ENCODE peak calls at places on chromosomes 4 and X, in four cellular contexts. N is mucosa of descending colon; C is CD4-positive, alpha-beta memory T cell; Q is OCI-LY7. B is an unnamed sample.

GRCh38 chr4:121479801-121480200 is 99.0 kb upstream of the QRFPR start:
- DNase-seq in Q (no peak), C (no peak), N (no peak), B (no peak)

GRCh38 chr4:152735918-152736305 is 43.6 kb downstream of the TIGD4 start:
- DNase-seq in C (no peak), N (no peak), Q (no peak), B (no peak)

GRCh38 chr4:77852892-77853495 is 9.6 kb upstream of the MRPL1 start:
- DNase-seq in C (peak; percentile 76), Q (peak; percentile 48), N (no peak), B (peak; percentile 61)

GRCh38 chrX:95950679-95951078 is 734.0 kb upstream of the DIAPH2 start:
- DNase-seq in C (no peak), Q (no peak), N (no peak), B (no peak)

GRCh38 chrX:53594354-53594753 is 92.2 kb downstream of the HUWE1 start:
- DNase-seq in C (no peak), N (no peak), Q (no peak), B (no peak)

GRCh38 chr4:8557151-8558076 is 22.8 kb upstream of the GPR78 start:
- DNase-seq in C (no peak), N (no peak), Q (no peak), B (no peak)

GRCh38 chrX:109760922-109761250 is 27.8 kb upstream of the ACSL4 start:
- DNase-seq in Q (no peak), N (no peak), C (no peak), B (no peak)

GRCh38 chr4:146521543-146522097 is at the start of gene SLC10A7:
- DNase-seq in Q (peak; percentile 88), N (peak; percentile 83), C (peak; percentile 73), B (peak; percentile 44)

GRCh38 chr4:178963646-178964045 is 1521.4 kb upstream of the AGA start:
- DNase-seq in N (no peak), Q (no peak), C (no peak), B (no peak)

GRCh38 chr4:40962551-40963185 is 212.9 kb downstream of the NSUN7 start:
- DNase-seq in Q (no peak), C (no peak), N (no peak), B (no peak)

GRCh38 chrX:65685112-65685511 is 17.7 kb downstream of the MSN start:
- DNase-seq in Q (no peak), C (no peak), N (no peak), B (no peak)

GRCh38 chrX:133335027-133335426 is 80.3 kb downstream of the GPC4 start:
- DNase-seq in Q (peak; percentile 20), N (no peak), C (no peak), B (no peak)

DNA sequence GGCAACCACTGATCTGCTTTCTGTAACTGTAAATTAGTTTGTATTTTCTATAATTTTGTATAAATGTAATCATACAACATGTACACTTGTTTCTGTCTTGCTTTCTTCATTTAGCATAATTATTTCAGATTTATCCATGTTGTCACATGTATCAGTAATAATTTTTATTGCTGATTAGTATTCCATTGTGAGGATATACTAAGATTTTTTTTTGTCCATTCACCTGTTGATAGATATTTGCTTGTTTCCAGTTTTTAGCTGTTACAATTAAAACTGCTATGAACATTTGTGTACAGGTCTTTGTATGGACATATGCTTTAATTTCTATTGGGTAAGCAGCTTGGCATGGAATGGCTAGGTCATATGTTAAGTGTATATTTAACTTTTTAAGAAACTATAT is 33.6 kb downstream of the PTPN13 start:
- DNase-seq in Q (no peak), N (no peak), C (no peak), B (no peak)
- H3K4me1 ChIP-seq in Q (no peaks in the 10 kb centered on the region), N (no peaks in the 10 kb centered on the region), C (no peaks in the 10 kb centered on the region), B (no peaks in the 10 kb centered on the region)

GRCh38 chr4:142473218-142473959 is 372.7 kb downstream of the INPP4B start:
- DNase-seq in Q (no peak), N (no peak), C (no peak), B (no peak)

GRCh38 chr4:142473960-142474338 is 372.2 kb downstream of the INPP4B start:
- DNase-seq in N (no peak), C (no peak), Q (peak; percentile 5), B (no peak)

GRCh38 chr4:142475663-142476062 is 370.4 kb downstream of the INPP4B start:
- DNase-seq in C (no peak), N (no peak), Q (no peak), B (no peak)

GRCh38 chr4:142480244-142480643 is 365.9 kb downstream of the INPP4B start:
- DNase-seq in Q (no peak), N (no peak), C (no peak), B (no peak)

GRCh38 chr4:142474398-142475087 is 371.6 kb downstream of the INPP4B start:
- DNase-seq in C (peak; percentile 13), N (no peak), Q (no peak), B (peak; percentile 1)
- H3K4me1 ChIP-seq in C (peaks cover 23% of the 10 kb centered on the region), N (no peaks in the 10 kb centered on the region), Q (no peaks in the 10 kb centered on the region), B (peaks cover 11% of the 10 kb centered on the region)

DNA sequence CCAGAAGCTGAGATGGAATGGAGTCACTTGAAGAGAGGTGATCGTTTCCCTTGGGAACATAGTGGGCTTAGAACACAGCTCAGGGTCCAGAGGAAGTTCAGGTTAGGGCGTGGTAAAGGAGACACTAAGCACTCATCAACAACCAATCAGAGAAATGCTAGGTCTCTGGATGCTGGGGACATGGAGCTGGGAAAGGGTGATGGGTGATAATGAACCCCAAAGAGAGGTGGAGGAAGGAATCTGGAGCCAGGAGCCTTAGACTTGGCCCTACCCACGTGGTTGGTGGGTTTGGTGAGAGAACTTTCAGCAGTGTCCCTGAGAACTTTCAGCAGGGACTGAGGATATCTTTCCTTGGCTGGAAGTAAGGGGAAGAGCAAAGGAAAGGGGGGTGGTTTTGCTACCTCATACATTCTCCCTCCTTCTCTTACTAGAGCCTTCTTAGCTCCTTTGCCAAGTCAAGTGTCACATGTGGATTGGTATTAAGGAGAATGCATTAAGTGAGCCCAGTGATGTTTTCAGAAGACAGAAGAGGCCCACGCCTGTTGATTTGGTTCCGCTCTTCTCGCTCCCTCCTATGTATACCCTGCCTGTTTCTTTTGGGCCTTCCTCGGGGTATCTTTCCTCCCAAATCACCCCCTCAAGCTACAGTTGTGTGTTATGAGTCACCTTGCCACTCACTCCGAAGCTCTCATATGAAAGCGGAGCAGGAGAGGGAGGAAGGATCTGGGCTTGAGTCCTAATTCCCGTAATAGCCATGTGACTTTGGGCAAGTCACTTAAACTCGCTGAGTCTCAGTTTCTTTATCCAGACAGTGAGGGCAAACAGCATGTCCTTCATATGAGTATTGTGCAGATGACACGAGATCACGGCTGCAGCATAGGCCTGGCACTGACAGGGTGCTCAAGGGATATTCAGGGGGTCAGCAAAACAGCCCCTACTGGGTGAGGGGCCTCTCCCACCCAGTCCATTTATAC is 63.1 kb downstream of the TSC22D3 start:
- DNase-seq in Q (no peak), N (no peak), C (peak; percentile 76), B (peak; percentile 43)
- H3K4me1 ChIP-seq in Q (peaks cover 34% of the 10 kb centered on the region), N (peaks cover 8% of the 10 kb centered on the region), C (peaks cover 70% of the 10 kb centered on the region), B (peaks cover 39% of the 10 kb centered on the region)

DNA sequence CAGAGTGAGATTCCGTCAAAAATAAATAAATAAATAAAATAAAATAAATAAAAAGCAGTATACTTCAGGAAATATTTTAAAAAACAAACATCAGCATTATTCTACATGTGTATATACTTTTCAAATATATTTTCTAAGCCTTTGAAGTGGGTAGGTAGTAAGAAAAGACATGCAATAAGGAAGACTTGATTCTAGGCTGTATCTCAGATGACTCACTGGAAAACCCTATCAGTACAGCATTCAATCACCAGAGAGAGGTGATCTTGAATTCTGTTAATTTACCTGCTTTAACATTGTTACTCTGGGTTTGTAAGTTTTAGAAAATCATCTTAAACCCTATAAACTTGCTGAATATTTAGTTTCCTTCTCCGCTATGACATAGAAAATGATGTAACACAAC is 106.6 kb upstream of the NAP1L5 start:
- DNase-seq in C (no peak), N (no peak), Q (no peak), B (no peak)
- H3K4me1 ChIP-seq in C (no peaks in the 10 kb centered on the region), N (peaks cover 28% of the 10 kb centered on the region), Q (no peaks in the 10 kb centered on the region), B (no peaks in the 10 kb centered on the region)

B was measured in effector memory CD4-positive, alpha-beta T cell.